ENCODE peak calls at places on chromosomes 7 and 10, in five cellular contexts. M is A549, Y is H1, I is GM12878, Z is HepG2. L is an unnamed sample.

GRCh38 chr10:96271017-96271815 is at the start of gene BLNK:
- DNase-seq in M (no peak), Y (no peak), I (peak; percentile 92), Z (no peak), L (no peak)

GRCh38 chr10:77837248-77837924 is 89.2 kb downstream of the DLG5 start:
- DNase-seq in M (no peak), Y (no peak), I (peak; percentile 68), Z (no peak), L (peak; percentile 67)

GRCh38 chr7:3346082-3346481 is 45.0 kb downstream of the SDK1 start:
- DNase-seq in M (no peak), Y (no peak), I (no peak), Z (no peak), L (no peak)

GRCh38 chr10:110268931-110269640 is 35.6 kb downstream of the SMNDC1 start:
- DNase-seq in M (no peak), Y (no peak), I (no peak), Z (no peak), L (no peak)

GRCh38 chr10:42943025-42943818 is 133.6 kb upstream of the RET start:
- DNase-seq in M (no peak), Y (no peak), I (no peak), Z (no peak), L (no peak)

GRCh38 chr10:98338318-98338717 is 70.3 kb upstream of the LOXL4 start:
- DNase-seq in M (no peak), Y (no peak), I (no peak), Z (no peak), L (peak; percentile 7)

GRCh38 chr7:30594055-30594539 is 581 bp upstream of the GARS1 start:
- DNase-seq in M (peak; percentile 46), Y (no peak), I (peak; percentile 23), Z (peak; percentile 60), L (peak; percentile 60)

GRCh38 chr7:16697507-16698199 is 51.7 kb downstream of the BZW2 start:
- DNase-seq in M (no peak), Y (no peak), I (no peak), Z (no peak), L (no peak)

GRCh38 chr10:50990568-50991495 is 83.5 kb upstream of the PRKG1 start:
- DNase-seq in M (peak; percentile 14), Y (no peak), I (no peak), Z (no peak), L (no peak)

GRCh38 chr10:28241766-28242399 is 61.0 kb downstream of the MPP7 start:
- DNase-seq in M (peak; percentile 43), Y (no peak), I (peak; percentile 2), Z (peak; percentile 53), L (peak; percentile 48)

GRCh38 chr10:72015868-72016267 is 51.7 kb downstream of the CHST3 start:
- DNase-seq in M (no peak), Y (no peak), I (no peak), Z (no peak), L (no peak)

GRCh38 chr7:5388905-5389433 is 34.7 kb downstream of the TNRC18 start:
- DNase-seq in M (no peak), Y (no peak), I (no peak), Z (no peak), L (no peak)

GRCh38 chr10:8102708-8103401 is 48.4 kb downstream of the GATA3 start:
- DNase-seq in M (no peak), Y (no peak), I (no peak), Z (no peak), L (no peak)

GRCh38 chr7:95847061-95847460 is 74.7 kb downstream of the DYNC1I1 start:
- DNase-seq in M (no peak), Y (no peak), I (no peak), Z (no peak), L (no peak)

GRCh38 chr10:48671914-48672595 is 12.6 kb upstream of the WDFY4 start:
- DNase-seq in M (no peak), Y (no peak), I (peak; percentile 81), Z (no peak), L (no peak)

GRCh38 chr10:48677625-48678024 is 7.0 kb upstream of the WDFY4 start:
- DNase-seq in M (no peak), Y (no peak), I (no peak), Z (no peak), L (no peak)

GRCh38 chr10:48667960-48668541 is 16.6 kb upstream of the WDFY4 start:
- DNase-seq in M (no peak), Y (no peak), I (peak; percentile 94), Z (no peak), L (no peak)

GRCh38 chr10:48670978-48671913 is 13.4 kb upstream of the WDFY4 start:
- DNase-seq in M (no peak), Y (no peak), I (no peak), Z (no peak), L (no peak)

DNA sequence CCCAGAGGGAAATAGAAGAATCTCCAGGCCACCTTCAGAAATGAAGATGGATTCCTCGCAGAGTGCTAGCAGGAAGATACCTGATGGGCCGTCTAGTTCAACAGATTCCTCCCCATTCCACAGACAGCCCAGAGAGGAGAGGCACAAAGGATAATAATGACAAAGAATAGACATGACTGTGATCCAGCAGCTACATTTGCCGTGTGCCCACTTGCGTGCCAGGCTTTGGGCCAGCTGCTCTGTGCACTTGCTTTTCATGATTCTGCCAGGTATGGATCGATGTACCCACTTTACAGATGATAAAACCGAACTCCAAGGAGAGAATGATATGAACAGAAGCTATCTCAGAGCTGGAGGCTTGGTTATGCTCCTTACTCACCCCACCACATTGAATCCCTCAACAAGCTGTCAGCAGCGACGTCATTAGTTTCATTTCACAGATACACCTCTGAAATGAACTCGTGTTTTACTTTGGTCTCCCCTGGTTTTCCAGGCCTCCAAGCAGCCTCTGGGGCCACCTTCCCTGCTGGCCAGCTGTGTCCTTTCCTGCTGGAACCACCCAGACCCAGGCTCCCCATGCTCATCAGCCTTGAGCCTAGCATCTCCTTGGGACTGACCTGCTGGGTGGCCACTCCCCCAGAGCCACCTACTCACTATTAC is 11.9 kb upstream of the WDFY4 start:
- DNase-seq in M (no peak), Y (no peak), I (peak; percentile 73), Z (no peak), L (no peak)
- TF ChIP-seq HDAC2 in M (no peak), Y (no peak), I (no peak), Z (no peak), L (no peak)

DNA sequence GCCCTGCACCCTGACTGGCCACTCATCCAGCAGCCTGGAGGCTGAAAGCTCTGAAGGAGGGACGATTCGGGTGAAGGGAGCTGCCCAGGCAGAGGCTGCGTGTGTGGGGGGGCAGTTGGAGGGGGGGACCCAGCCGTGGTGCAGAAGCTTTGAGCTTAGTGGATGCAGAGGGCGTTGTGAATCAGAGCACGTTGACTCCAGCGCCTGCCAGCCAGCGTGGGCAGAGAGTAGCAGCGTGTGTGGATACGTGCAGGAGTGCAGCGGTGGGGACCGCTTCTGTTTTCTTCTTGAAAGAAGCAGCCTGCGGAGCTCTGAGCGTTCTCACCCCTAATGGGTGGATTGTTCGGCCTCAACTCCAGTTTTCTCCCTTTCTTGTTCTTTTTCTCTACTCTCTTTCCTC is 47.2 kb downstream of the SORCS3 start:
- DNase-seq in M (no peak), Y (no peak), I (no peak), Z (no peak), L (no peak)
- TF ChIP-seq HDAC2 in M (no peak), Y (no peak), I (no peak), Z (no peak), L (no peak)

DNA sequence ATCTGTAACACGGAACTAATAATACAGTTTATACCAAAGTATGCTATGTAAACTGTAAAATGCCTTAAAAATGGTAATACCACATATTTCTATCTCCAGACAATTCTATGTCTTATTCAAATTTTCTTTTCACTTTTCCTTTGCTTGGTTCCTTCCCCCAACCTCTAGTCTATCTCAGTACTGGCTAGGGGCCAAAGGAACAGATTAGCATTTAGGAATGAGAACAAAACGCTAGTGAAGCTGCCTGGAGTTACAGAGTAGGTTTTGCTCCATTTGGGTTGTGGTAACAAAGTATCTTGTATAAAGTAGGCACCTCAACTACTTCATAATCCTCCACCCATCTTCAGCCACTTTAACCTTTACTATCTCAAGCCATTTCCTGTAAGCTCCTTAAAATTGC is 94.1 kb downstream of the HBP1 start:
- DNase-seq in M (no peak), Y (no peak), I (no peak), Z (no peak), L (peak; percentile 15)
- TF ChIP-seq HDAC2 in M (no peak), Y (no peak), I (no peak), Z (no peak), L (no peak)

DNA sequence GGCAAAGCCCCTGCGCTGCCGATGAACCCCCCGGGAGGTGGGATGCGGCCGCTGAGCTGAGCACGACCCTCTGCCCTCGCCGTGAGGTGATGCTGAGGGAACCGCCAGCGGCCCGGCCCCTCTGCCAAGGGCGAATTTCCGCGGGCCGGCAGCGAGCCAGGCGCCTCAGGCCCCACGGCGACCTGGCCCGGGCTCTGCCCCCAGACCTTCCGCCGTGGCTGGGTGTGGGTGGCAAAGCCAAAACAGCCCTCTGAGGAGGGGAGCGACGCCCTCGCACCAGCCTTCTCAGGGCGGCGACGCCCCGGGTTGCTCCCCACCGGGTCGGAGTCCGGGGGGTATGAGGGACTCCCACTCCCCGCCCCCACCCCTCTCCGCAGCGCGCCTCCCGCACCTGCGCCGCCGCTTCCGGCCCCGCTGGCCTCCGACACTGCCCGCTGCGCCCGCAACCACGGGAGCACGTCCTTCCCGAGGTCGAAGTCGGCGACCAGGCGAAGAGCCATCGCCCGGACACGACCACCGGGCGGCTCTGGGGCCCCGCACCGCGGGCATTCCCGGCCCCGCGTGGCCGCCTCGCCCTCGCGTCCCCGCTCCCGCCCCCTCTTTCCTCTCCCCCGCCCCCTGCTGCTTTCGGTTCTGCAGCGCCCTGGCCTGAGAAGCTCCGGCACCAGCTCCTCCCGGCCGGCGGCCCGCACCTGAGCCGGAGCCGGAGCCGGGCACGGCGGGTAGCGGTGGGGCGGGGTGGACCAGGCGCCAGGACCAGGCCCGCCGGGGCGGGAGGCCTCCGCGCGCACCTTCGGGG is at the start of gene GSAP:
- DNase-seq in M (peak; percentile 65), Y (no peak), I (no peak), Z (no peak), L (no peak)
- TF ChIP-seq HDAC2 in M (no peak), Y (no peak), I (no peak), Z (no peak), L (no peak)

L was measured in K562.